ENCODE peak calls at places on chromosomes 2 and 18, in four cellular contexts. One of them, this sample, is unnamed.

GRCh38 chr18:58136865-58137264 is 92.8 kb downstream of the NEDD4L start:
- DNase-seq in NCI-H510A treated with DMSO at 0.1 percent for 48 hours: no peak
- DNase-seq in activated naive CD4-positive, alpha-beta T cell: no peak
- DNase-seq in PC-3: no peak
- DNase-seq in this sample: no peak

GRCh38 chr2:197322729-197323720 is 12.4 kb upstream of the ANKRD44 start:
- DNase-seq in NCI-H510A treated with DMSO at 0.1 percent for 48 hours: no peak
- DNase-seq in activated naive CD4-positive, alpha-beta T cell: no peak
- DNase-seq in PC-3: no peak
- DNase-seq in this sample: no peak

GRCh38 chr2:171390941-171391516 is 42.8 kb downstream of the METTL8 start:
- DNase-seq in NCI-H510A treated with DMSO at 0.1 percent for 48 hours: no peak
- DNase-seq in activated naive CD4-positive, alpha-beta T cell: no peak
- DNase-seq in PC-3: peak
- DNase-seq in this sample: no peak

GRCh38 chr2:102114290-102114721 is 28.2 kb upstream of the IL1R1 start:
- DNase-seq in NCI-H510A treated with DMSO at 0.1 percent for 48 hours: no peak
- DNase-seq in activated naive CD4-positive, alpha-beta T cell: no peak
- DNase-seq in PC-3: no peak
- DNase-seq in this sample: no peak

GRCh38 chr2:198347349-198347748 is 543.0 kb downstream of the PLCL1 start:
- DNase-seq in NCI-H510A treated with DMSO at 0.1 percent for 48 hours: no peak
- DNase-seq in activated naive CD4-positive, alpha-beta T cell: no peak
- DNase-seq in PC-3: no peak
- DNase-seq in this sample: no peak

GRCh38 chr2:196253115-196253484 is 81.7 kb upstream of the STK17B start:
- DNase-seq in NCI-H510A treated with DMSO at 0.1 percent for 48 hours: no peak
- DNase-seq in activated naive CD4-positive, alpha-beta T cell: no peak
- DNase-seq in PC-3: no peak
- DNase-seq in this sample: no peak

GRCh38 chr2:236769981-236770671 is 200.5 kb downstream of the ACKR3 start:
- DNase-seq in NCI-H510A treated with DMSO at 0.1 percent for 48 hours: no peak
- DNase-seq in activated naive CD4-positive, alpha-beta T cell: no peak
- DNase-seq in PC-3: peak
- DNase-seq in this sample: no peak

GRCh38 chr2:217396165-217396564 is 536.3 kb upstream of the TNP1 start:
- DNase-seq in NCI-H510A treated with DMSO at 0.1 percent for 48 hours: no peak
- DNase-seq in activated naive CD4-positive, alpha-beta T cell: no peak
- DNase-seq in PC-3: peak
- DNase-seq in this sample: no peak

GRCh38 chr2:126385983-126386382 is 270.0 kb upstream of the GYPC start:
- DNase-seq in NCI-H510A treated with DMSO at 0.1 percent for 48 hours: no peak
- DNase-seq in activated naive CD4-positive, alpha-beta T cell: no peak
- DNase-seq in PC-3: no peak
- DNase-seq in this sample: no peak